ENCODE peak calls at places on chromosomes 16 and 17, in five cellular contexts. D, U, H, V and J are unnamed samples.

GRCh38 chr16:82542714-82543113 is 84.1 kb upstream of the CDH13 start:
- DNase-seq in D (no peak), U (no peak), H (no peak), V (no peak), J (no peak)

GRCh38 chr16:87828071-87828971 is 41.0 kb downstream of the SLC7A5 start:
- DNase-seq in D (no peak), U (no peak), H (no peak), V (no peak), J (no peak)

GRCh38 chr17:28612936-28613872 is 781 bp downstream of the RSKR start:
- DNase-seq in D (peak; percentile 36), U (peak; percentile 62), H (peak; percentile 59), V (no peak), J (peak; percentile 60)

GRCh38 chr17:39740357-39741111 is 2.8 kb downstream of the GRB7 start:
- DNase-seq in D (no peak), U (no peak), H (peak; percentile 50), V (no peak), J (no peak)

GRCh38 chr16:29850998-29851397 is 12.0 kb downstream of the CDIPT start:
- DNase-seq in D (no peak), U (no peak), H (no peak), V (no peak), J (no peak)

GRCh38 chr16:75260856-75261589 is 9.6 kb upstream of the BCAR1 start:
- DNase-seq in D (no peak), U (no peak), H (no peak), V (no peak), J (no peak)

GRCh38 chr17:40553694-40554534 is 11.4 kb downstream of the CCR7 start:
- DNase-seq in D (no peak), U (no peak), H (peak; percentile 91), V (no peak), J (no peak)

GRCh38 chr17:9255838-9256237 is 234.5 kb downstream of the NTN1 start:
- DNase-seq in D (no peak), U (no peak), H (no peak), V (no peak), J (no peak)

GRCh38 chr17:35555695-35556094 is 4.9 kb downstream of the SLFN14 start:
- DNase-seq in D (no peak), U (no peak), H (peak; percentile 4), V (no peak), J (no peak)

GRCh38 chr17:78889525-78889924 is 13.5 kb downstream of the CEP295NL start:
- DNase-seq in D (no peak), U (no peak), H (no peak), V (no peak), J (no peak)

GRCh38 chr17:34669511-34669910 is 90.1 kb downstream of the TMEM132E start:
- DNase-seq in D (no peak), U (no peak), H (no peak), V (no peak), J (no peak)

GRCh38 chr17:55735784-55736405 is 13.2 kb upstream of the TMEM100 start:
- DNase-seq in D (peak; percentile 41), U (peak; percentile 37), H (peak; percentile 78), V (no peak), J (no peak)

GRCh38 chr16:75282811-75283281 is 31.4 kb upstream of the BCAR1 start:
- DNase-seq in D (no peak), U (no peak), H (no peak), V (no peak), J (peak; percentile 65)

GRCh38 chr17:75824050-75824552 is 20.1 kb downstream of the UNC13D start:
- DNase-seq in D (no peak), U (no peak), H (no peak), V (no peak), J (no peak)

GRCh38 chr17:5819921-5820685 is 235.8 kb upstream of the NLRP1 start:
- DNase-seq in D (no peak), U (no peak), H (no peak), V (no peak), J (no peak)

GRCh38 chr16:73095885-73096341 is 48.0 kb upstream of the ZFHX3 start:
- DNase-seq in D (no peak), U (no peak), H (peak; percentile 38), V (no peak), J (no peak)

GRCh38 chr17:39169101-39169500 is 3.1 kb upstream of the ARL5C start:
- DNase-seq in D (no peak), U (no peak), H (no peak), V (no peak), J (no peak)

GRCh38 chr17:73697872-73698271 is 53.6 kb upstream of the SDK2 start:
- DNase-seq in D (no peak), U (no peak), H (no peak), V (no peak), J (no peak)

GRCh38 chr16:87295259-87295658 is 21.9 kb downstream of the C16orf95 start:
- DNase-seq in D (no peak), U (no peak), H (no peak), V (no peak), J (no peak)

GRCh38 chr17:77609553-77610517 is 348.7 kb upstream of the TNRC6C start:
- DNase-seq in D (no peak), U (no peak), H (no peak), V (no peak), J (no peak)

GRCh38 chr16:56615353-56615752 is 7.0 kb downstream of the MT2A start:
- DNase-seq in D (no peak), U (no peak), H (peak; percentile 36), V (no peak), J (no peak)

GRCh38 chr17:66192378-66192687 is 400 bp upstream of the CEP112 start:
- DNase-seq in D (no peak), U (no peak), H (no peak), V (no peak), J (no peak)

GRCh38 chr16:15526097-15526496 is 91.7 kb downstream of the BMERB1 start:
- DNase-seq in D (no peak), U (no peak), H (no peak), V (no peak), J (no peak)

GRCh38 chr17:34652001-34652400 is 72.6 kb downstream of the TMEM132E start:
- DNase-seq in D (no peak), U (no peak), H (no peak), V (no peak), J (no peak)

GRCh38 chr17:251531-251930 is 70.1 kb upstream of the DOC2B start:
- DNase-seq in D (no peak), U (no peak), H (no peak), V (no peak), J (no peak)

DNA sequence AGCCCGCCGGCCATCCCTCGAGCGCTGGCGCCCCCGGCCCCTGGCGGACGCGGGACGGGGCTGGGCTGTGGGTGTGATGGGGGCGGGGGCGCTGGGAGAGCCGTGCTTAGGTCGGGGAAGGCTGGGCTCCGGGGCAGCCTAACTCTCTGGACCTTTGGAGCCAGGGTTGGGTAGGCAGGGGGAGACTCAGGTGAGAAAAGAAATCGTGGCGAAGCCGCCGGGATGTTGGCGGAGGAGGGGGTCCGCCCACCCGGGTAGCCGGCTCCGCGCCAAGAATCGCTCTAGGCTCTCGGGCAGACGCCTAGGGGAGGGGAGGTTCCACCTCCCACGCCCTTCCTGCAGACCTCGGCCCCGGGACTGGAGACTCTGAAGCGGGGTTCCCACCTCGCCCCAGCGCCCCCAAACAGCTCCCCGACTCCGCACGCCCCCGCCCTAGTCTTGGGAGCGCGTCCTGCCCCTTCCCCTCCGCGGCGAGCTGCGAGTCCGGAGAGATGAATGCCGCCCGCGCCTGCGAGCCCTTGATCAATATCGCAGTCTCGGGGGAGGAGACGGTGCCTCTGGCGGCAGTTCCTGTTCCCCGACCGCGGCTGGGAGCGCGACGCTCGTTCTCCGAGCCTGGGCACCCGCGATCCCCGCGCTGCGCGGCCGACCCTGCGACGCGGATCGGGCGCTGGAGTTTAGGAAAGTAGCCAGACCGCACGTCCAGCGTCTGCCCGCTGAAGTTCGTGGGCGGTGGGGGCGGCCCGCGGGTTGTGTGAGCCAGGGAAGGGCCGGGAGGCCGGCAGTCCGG is 658 bp downstream of the CRHR1 start:
- DNase-seq in D (peak; percentile 34), U (peak; percentile 30), H (peak; percentile 5), V (no peak), J (peak; percentile 87)
- TF ChIP-seq CTCF in D (no peak), U (no peak), H (no peak), V (no peak), J (no peak)

DNA sequence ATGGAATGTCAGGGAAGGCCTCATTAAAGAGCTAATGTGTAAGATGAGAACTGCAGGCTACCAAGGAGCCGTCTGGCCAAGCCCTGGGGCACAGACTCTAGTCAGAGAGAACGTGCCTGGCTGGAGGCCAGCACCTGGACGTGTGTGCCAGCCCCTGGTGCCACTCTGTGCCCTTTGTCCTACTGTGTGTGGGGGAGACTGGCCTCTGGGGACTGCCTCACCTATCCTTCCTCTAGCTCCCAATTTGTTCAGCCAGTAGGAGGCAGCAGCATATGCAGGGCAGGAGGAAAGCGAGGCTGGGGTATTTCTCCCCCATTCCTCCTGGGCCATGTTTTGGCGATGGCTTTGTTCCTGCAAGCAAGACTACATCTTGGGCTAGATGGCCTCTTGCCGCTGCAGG is 37.1 kb downstream of the KNOP1 start:
- DNase-seq in D (no peak), U (no peak), H (no peak), V (no peak), J (no peak)
- TF ChIP-seq CTCF in D (no peak), U (no peak), H (peak; percentile 26), V (peak; percentile 42), J (no peak)

GRCh38 chr17:51857052-51857593 is 301.4 kb downstream of the CA10 start:
- DNase-seq in D (no peak), U (no peak), H (no peak), V (no peak), J (no peak)

DNA sequence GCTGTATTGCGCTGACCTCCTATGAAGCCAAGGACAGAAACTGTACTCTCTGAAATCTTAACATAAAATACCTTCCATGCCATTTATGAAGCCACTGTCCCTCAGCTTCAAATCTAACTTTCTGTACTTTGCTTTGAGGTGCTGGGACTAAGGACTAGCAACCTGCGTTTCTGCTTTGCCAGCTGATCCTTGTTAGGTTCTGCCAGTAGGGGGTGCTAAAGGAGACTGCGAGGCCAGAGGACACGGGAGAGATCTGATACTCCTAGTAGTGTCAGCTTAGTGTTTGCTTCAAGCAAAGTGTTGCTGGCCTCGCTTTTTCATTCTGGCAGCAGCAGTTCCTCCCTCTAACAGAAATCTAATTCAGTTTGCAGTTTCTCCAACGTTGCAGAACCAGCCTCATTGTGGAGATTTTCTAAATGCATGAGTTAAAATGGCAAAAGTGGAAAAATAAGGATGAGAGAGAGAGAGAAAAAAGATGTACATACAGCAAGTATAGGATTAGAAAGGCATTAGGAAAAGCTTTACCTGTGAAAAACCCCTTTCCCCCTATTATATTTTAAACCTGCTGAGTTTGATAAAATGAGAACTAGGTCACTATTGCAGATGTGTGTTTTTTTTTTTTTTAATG is 297.5 kb downstream of the CA10 start:
- DNase-seq in D (peak; percentile 60), U (peak; percentile 75), H (peak; percentile 3), V (no peak), J (peak; percentile 72)
- TF ChIP-seq CTCF in D (peak; percentile 78), U (peak; percentile 69), H (peak; percentile 14), V (peak; percentile 83), J (peak; percentile 74)

DNA sequence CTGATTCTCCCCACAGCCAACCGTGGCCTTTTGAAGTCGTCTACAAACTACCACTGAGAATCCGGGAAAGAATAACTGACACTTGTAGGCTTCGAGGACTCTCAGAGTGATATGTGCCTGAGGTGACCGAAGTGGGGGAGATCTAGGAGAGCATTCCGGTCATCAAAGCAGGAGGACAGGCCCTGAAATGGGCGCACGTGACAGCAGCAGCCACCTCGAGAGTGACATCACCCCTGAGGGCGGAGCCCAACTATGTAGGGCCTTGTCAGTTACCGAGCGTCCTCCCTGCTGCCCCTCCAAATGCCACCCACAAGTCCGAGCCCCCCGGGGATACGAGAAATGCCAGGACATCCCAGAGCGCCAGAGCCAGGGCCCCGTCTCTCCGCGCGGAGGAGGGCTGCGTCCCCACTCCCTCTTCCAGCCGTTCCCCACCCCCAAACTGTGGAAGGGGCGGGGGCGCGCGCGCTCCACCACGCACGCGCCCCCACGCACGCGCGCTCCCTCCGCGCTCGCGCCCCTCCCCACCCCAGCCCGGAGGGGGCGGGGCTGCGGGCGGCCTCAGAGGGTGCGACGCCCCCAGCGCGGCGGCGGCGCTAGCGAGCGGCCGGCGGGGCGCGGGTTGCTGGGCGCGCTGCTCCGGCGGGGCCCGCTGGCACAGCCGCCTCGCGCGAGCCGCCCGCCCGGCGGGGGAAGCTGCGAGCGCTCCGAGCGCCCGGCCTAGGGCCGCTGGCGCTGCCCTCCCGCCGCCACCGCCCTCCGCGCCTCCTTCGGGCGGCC is at the start of gene TANC2:
- DNase-seq in D (peak; percentile 62), U (peak; percentile 76), H (peak; percentile 83), V (no peak), J (peak; percentile 75)
- TF ChIP-seq CTCF in D (no peak), U (no peak), H (no peak), V (no peak), J (no peak)